ENCODE peak calls at places on chromosomes 4 and X, in nine cellular contexts. I is GM23338, M is AG04449, V is psoas muscle, X is HFF-Myc, A is mucosa of descending colon, D is fibroblast of pulmonary artery, L is upper lobe of right lung, Y is stomach. Z is an unnamed sample.

GRCh38 chrX:41661366-41662095 is 27.2 kb upstream of the GPR34 start:
- DNase-seq in Y (no peak), X (no peak), A (no peak), V (no peak), L (no peak), D (peak), M (no peak), I (no peak), Z (no peak)

GRCh38 chr4:20288846-20289512 is 37.3 kb downstream of the SLIT2 start:
- DNase-seq in M (no peak), I (no peak), X (no peak), V (no peak), A (no peak), L (no peak), Y (no peak), D (peak), Z (no peak)

GRCh38 chrX:30308263-30309138 is 689 bp downstream of the NR0B1 start:
- DNase-seq in X (no peak), V (peak), I (peak), Y (no peak), L (no peak), D (peak), M (no peak), A (no peak), Z (no peak)

GRCh38 chr4:186957952-186958555 is 234.4 kb upstream of the FAT1 start:
- DNase-seq in I (no peak), A (no peak), V (no peak), X (peak), Y (no peak), M (no peak), D (no peak), L (no peak), Z (no peak)

GRCh38 chrX:79195027-79195426 is 50.5 kb downstream of the GPR174 start:
- DNase-seq in M (no peak), V (no peak), I (no peak), Y (no peak), X (no peak), A (no peak), D (no peak), L (no peak), Z (no peak)

GRCh38 chrX:154712781-154713391 is 38.0 kb downstream of the GAB3 start:
- DNase-seq in A (no peak), M (no peak), V (no peak), D (peak), X (peak), L (no peak), Y (no peak), I (no peak), Z (no peak)

GRCh38 chrX:113048480-113048879 is 207.8 kb upstream of the AMOT start:
- DNase-seq in V (no peak), A (no peak), D (no peak), X (no peak), M (no peak), I (no peak), Y (no peak), L (no peak), Z (no peak)

GRCh38 chr4:134777626-134778025 is 576.0 kb upstream of the PABPC4L start:
- DNase-seq in L (no peak), V (no peak), Y (no peak), I (peak), M (no peak), D (no peak), X (no peak), A (no peak), Z (peak)

GRCh38 chrX:102345916-102346315 is 93.9 kb downstream of the NXF2B start:
- DNase-seq in V (peak), M (no peak), D (peak), A (peak), Y (peak), X (no peak), L (no peak), I (peak), Z (no peak)

GRCh38 chr4:129232627-129233337 is 136.8 kb downstream of the C4orf33 start:
- DNase-seq in M (no peak), Y (no peak), I (no peak), X (no peak), D (no peak), A (no peak), L (no peak), V (no peak), Z (no peak)

GRCh38 chr4:8528713-8529112 is 51.5 kb upstream of the GPR78 start:
- DNase-seq in D (peak), X (peak), I (no peak), V (no peak), Y (no peak), L (no peak), M (no peak), A (no peak), Z (no peak)

GRCh38 chrX:96407043-96407442 is 277.6 kb upstream of the DIAPH2 start:
- DNase-seq in A (peak), D (peak), Y (peak), L (no peak), I (peak), V (no peak), X (no peak), M (no peak), Z (peak)

GRCh38 chr4:2931765-2932560 is 31.2 kb downstream of the NOP14 start:
- DNase-seq in A (peak), X (no peak), V (peak), M (no peak), Y (peak), D (no peak), L (peak), I (peak), Z (no peak)

GRCh38 chr4:82432596-82432995 is 2.2 kb downstream of the ENOPH1 start:
- DNase-seq in X (no peak), D (no peak), L (no peak), V (no peak), A (no peak), M (no peak), Y (no peak), I (no peak), Z (no peak)

GRCh38 chr4:184453402-184454160 is 20.8 kb downstream of the IRF2 start:
- DNase-seq in L (no peak), I (peak), M (peak), V (no peak), A (no peak), D (peak), Y (peak), X (peak), Z (no peak)

GRCh38 chrX:78652971-78653822 is 5.9 kb downstream of the RTL3 start:
- DNase-seq in V (no peak), L (no peak), X (peak), M (no peak), Y (no peak), D (peak), I (no peak), A (no peak), Z (no peak)

GRCh38 chr4:57442834-57443291 is 332.7 kb upstream of the IGFBP7 start:
- DNase-seq in X (peak), M (no peak), D (peak), A (peak), V (no peak), I (peak), Y (peak), L (no peak), Z (peak)

GRCh38 chr4:8694226-8694625 is 101.7 kb downstream of the CPZ start:
- DNase-seq in M (no peak), A (no peak), L (peak), V (no peak), Y (peak), I (no peak), X (no peak), D (no peak), Z (no peak)

GRCh38 chr4:7395635-7396034 is 39.1 kb downstream of the PSAPL1 start:
- DNase-seq in M (no peak), X (no peak), L (no peak), V (no peak), D (no peak), A (no peak), Y (peak), I (no peak), Z (no peak)

GRCh38 chrX:109360301-109360700 is 121.6 kb downstream of the GUCY2F start:
- DNase-seq in I (no peak), M (no peak), X (no peak), A (no peak), D (no peak), V (no peak), Y (no peak), L (no peak), Z (no peak)

GRCh38 chr4:153115322-153116100 is 88.7 kb upstream of the TRIM2 start:
- DNase-seq in M (peak), L (no peak), I (no peak), X (peak), Y (peak), V (no peak), D (peak), A (no peak), Z (peak)

GRCh38 chrX:41759817-41760216 is 35.8 kb downstream of the GPR82 start:
- DNase-seq in A (no peak), Y (no peak), X (no peak), L (no peak), I (peak), D (peak), V (no peak), M (no peak), Z (no peak)

GRCh38 chrX:148500428-148501120 is at the start of gene AFF2:
- DNase-seq in Y (peak), I (peak), D (peak), M (no peak), L (peak), V (peak), X (no peak), A (no peak), Z (no peak)

GRCh38 chr4:98786866-98787265 is 128.5 kb upstream of the TSPAN5 start:
- DNase-seq in I (no peak), A (no peak), M (no peak), X (peak), D (no peak), L (no peak), Y (no peak), V (no peak), Z (no peak)

GRCh38 chr4:100836929-100837328 is 319.1 kb upstream of the EMCN start:
- DNase-seq in D (no peak), Y (no peak), L (no peak), M (no peak), A (no peak), I (no peak), V (no peak), X (no peak), Z (no peak)

GRCh38 chr4:62170235-62170634 is 970.1 kb downstream of the ADGRL3 start:
- DNase-seq in V (no peak), M (no peak), X (no peak), Y (no peak), A (no peak), I (no peak), L (no peak), D (no peak), Z (no peak)

GRCh38 chr4:28435346-28435745 is 1574.7 kb downstream of the STIM2 start:
- DNase-seq in M (no peak), D (no peak), Y (no peak), V (no peak), I (peak), X (no peak), A (no peak), L (no peak), Z (no peak)

GRCh38 chr4:183659029-183659870 is at the start of the genes RWDD4 and TRAPPC11:
- DNase-seq in Y (peak), L (peak), X (peak), A (peak), I (peak), V (peak), D (peak), M (peak), Z (peak)

GRCh38 chrX:68867458-68868166 is 38.8 kb downstream of the EFNB1 start:
- DNase-seq in I (no peak), M (no peak), L (no peak), X (no peak), V (no peak), D (no peak), Y (no peak), A (no peak), Z (no peak)

GRCh38 chrX:110743679-110744340 is 51.8 kb downstream of the CHRDL1 start:
- DNase-seq in Y (no peak), X (peak), D (no peak), I (no peak), M (no peak), V (no peak), A (no peak), L (no peak), Z (no peak)

GRCh38 chrX:39484669-39485068 is 613.1 kb downstream of the BCOR start:
- DNase-seq in A (no peak), M (no peak), L (no peak), X (no peak), I (no peak), V (no peak), Y (no peak), D (no peak), Z (no peak)

GRCh38 chrX:30161043-30161442 is 54.3 kb upstream of the MAGEB2 start:
- DNase-seq in Y (no peak), A (no peak), D (peak), I (no peak), L (no peak), X (no peak), V (no peak), M (no peak), Z (no peak)

GRCh38 chrX:34557733-34558132 is 99.4 kb downstream of the TMEM47 start:
- DNase-seq in Y (no peak), M (no peak), X (no peak), A (no peak), V (no peak), D (no peak), I (peak), L (no peak), Z (no peak)

GRCh38 chrX:34560180-34560579 is 96.9 kb downstream of the TMEM47 start:
- DNase-seq in Y (no peak), X (no peak), D (no peak), A (no peak), V (no peak), L (no peak), M (no peak), I (peak), Z (no peak)

GRCh38 chrX:34562006-34562405 is 95.1 kb downstream of the TMEM47 start:
- DNase-seq in L (no peak), X (no peak), V (no peak), Y (no peak), M (no peak), I (no peak), D (peak), A (no peak), Z (no peak)

GRCh38 chrX:34563061-34563460 is 94.0 kb downstream of the TMEM47 start:
- DNase-seq in L (no peak), V (no peak), X (no peak), A (no peak), Y (no peak), D (no peak), I (no peak), M (no peak), Z (no peak)

GRCh38 chrX:34559325-34559724 is 97.8 kb downstream of the TMEM47 start:
- DNase-seq in V (no peak), D (peak), L (no peak), X (peak), A (no peak), M (no peak), I (peak), Y (no peak), Z (no peak)
- H3K4me3 ChIP-seq in V (no peak), D (no peak), L (no peak), X (no peak), A (no peak), M (no peak), I (peak), Y (no peak), Z (no peak)

GRCh38 chr4:124202106-124202505 is 510.4 kb downstream of the ANKRD50 start:
- DNase-seq in I (peak), X (no peak), D (peak), A (no peak), M (no peak), V (peak), L (no peak), Y (no peak), Z (no peak)
- TF ChIP-seq CTCF in I (peak), X (no peak), D (peak), A (no peak), M (no peak), V (no peak), L (peak), Y (no peak), Z (peak)

GRCh38 chr4:145840801-145841200 is 97.8 kb downstream of the ZNF827 start:
- DNase-seq in L (no peak), V (no peak), I (no peak), Y (no peak), X (no peak), A (no peak), M (no peak), D (no peak), Z (no peak)
- H3K4me3 ChIP-seq in L (no peak), V (no peak), I (no peak), Y (no peak), X (no peak), A (no peak), M (no peak), D (no peak), Z (no peak)

GRCh38 chrX:74536142-74537010 is 78.0 kb downstream of the RLIM start:
- DNase-seq in D (peak), I (peak), L (peak), M (no peak), V (peak), A (peak), Y (peak), X (no peak), Z (no peak)
- TF ChIP-seq CTCF in D (peak), I (peak), L (peak), M (peak), V (peak), A (no peak), Y (no peak), X (peak), Z (no peak)

DNA sequence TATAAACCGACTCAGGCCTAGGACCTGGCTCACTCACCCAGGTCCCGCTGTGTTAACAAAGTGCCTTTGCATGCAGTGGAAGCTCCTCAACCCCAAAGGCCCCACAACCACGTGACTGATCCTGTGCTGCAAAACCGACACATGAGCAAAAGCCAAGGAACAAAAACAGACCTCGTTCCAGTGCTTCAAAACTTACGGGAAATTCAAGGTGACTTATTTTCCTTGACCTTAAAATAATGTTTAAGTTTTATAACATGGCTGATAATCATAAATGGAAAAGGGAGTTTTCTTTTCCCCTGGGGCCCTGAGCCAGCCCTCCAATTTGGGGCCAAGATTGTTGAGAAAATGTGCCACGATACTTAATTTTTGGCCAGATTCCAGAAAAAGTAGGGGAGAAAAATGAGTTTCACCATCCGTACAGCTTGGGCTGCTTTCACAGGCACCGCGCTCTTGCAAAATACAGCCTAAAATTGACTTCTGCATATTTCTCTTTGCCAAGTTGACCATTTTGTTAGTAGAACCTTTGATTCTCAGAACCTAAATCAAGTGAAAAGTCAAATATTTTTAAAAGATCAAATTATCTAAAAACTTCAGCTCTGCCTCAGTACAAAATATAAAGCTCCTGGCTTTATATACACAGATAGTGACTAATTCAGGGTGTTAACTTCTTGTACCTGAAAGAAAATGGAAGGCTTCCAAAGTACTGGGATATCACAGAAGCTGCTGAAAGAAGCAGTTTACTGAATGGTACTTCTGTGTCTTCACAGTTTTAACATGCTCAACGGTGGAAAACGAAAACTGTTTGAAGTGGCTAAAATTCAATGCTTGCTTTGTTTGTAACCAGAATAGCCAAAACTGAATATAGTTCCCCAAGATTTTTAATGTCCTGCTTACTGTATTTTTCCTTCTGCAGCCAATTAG is 93.8 kb downstream of the APBB2 start:
- DNase-seq in X (no peak), A (no peak), Y (peak), M (no peak), D (peak), I (no peak), L (peak), V (peak), Z (no peak)
- H3K4me3 ChIP-seq in X (no peak), A (no peak), Y (no peak), M (no peak), D (peak), I (no peak), L (peak), V (peak), Z (no peak)

GRCh38 chr4:109315818-109316217 is 13.4 kb upstream of the COL25A1 start:
- DNase-seq in I (peak), V (no peak), Y (no peak), X (no peak), D (no peak), L (no peak), M (no peak), A (no peak), Z (no peak)

GRCh38 chr4:109321232-109321631 is 18.8 kb upstream of the COL25A1 start:
- DNase-seq in L (no peak), D (no peak), Y (no peak), M (no peak), V (no peak), I (no peak), A (no peak), X (no peak), Z (no peak)

GRCh38 chr4:109323348-109323747 is 20.9 kb upstream of the COL25A1 start:
- DNase-seq in A (no peak), M (no peak), V (no peak), L (no peak), D (no peak), X (no peak), Y (no peak), I (no peak), Z (no peak)

GRCh38 chr4:109319156-109319555 is 16.7 kb upstream of the COL25A1 start:
- DNase-seq in V (no peak), X (no peak), A (no peak), M (no peak), D (no peak), Y (no peak), I (no peak), L (no peak), Z (no peak)

GRCh38 chr4:109319684-109320083 is 17.2 kb upstream of the COL25A1 start:
- DNase-seq in L (no peak), I (no peak), A (no peak), M (no peak), V (no peak), X (no peak), D (no peak), Y (no peak), Z (no peak)
- TF ChIP-seq CTCF in L (no peak), I (no peak), A (no peak), M (no peak), V (no peak), X (no peak), D (no peak), Y (no peak), Z (no peak)

DNA sequence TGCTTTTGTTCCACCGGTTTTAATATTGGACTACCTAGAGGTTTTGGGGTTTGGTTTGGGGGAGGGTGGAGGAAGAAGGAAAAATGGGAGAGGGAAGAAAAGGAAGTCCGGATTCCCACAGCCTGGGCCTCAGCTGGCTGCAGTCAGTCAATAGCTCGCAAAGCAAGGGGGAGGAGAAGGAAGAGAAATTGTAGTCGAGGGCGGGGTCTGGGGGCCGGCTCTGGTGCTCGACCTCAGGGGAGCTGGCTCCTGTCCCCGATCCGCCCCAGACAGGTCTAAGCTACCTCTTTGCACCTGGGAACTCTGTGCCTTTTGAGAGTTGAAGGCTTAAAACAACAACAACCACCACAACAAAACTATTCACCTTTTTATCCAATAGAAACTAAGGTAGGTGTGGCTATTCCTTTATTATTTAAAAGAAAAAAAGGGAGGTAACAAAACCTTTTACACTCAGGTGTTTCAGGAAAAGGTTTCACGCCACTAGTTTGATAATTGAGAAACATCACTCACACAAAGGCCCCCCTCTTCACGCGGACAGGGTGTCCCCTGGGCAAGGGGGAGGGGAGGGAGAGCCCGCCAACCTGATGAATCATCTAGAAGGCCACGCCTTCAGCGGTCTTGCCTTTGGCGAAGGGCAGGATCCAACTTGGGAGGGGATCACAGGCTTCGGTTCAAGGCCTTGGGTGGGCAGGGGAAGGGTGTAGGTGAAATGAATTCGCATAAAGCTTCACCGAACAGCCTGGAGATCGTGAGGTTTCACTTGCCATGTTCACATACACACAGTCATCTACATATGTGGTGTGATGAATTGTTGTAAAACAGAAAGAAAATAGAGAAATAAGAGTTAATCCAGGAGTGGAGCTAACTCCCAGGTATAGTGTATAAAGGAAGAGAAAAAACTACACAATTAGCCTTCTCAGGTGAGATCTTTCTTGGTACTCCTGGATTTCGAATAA is 1.7 kb upstream of the LNX1 start:
- DNase-seq in A (peak), Y (peak), X (no peak), M (no peak), I (peak), D (peak), L (peak), V (peak), Z (no peak)
- H3K4me3 ChIP-seq in A (no peak), Y (peak), X (no peak), M (no peak), I (peak), D (peak), L (peak), V (peak), Z (no peak)